ENCODE peak calls at places on chromosomes 11 and 22, in six cellular contexts. One of them, this sample, is unnamed.
A peak's percentile ranks its signal among the peaks of the same experiment; 100 is the strongest.

GRCh38 chr22:39114157-39114511 is 17.1 kb downstream of the APOBEC3H start:
- DNase-seq in body of pancreas: no peak
- DNase-seq in tibial artery: no peak
- DNase-seq in thyroid gland: no peak
- DNase-seq in A549: no peak
- DNase-seq in AG04450: no peak
- DNase-seq in this sample: no peak

GRCh38 chr11:77148963-77149715 is 21.1 kb downstream of the MYO7A start:
- DNase-seq in thyroid gland: no peak
- DNase-seq in tibial artery: no peak
- DNase-seq in AG04450: no peak
- DNase-seq in A549: no peak
- DNase-seq in body of pancreas: no peak
- DNase-seq in this sample: no peak

GRCh38 chr11:47577460-47578041 is 1.2 kb downstream of the KBTBD4 start:
- DNase-seq in tibial artery: no peak
- DNase-seq in AG04450: no peak
- DNase-seq in A549: no peak
- DNase-seq in thyroid gland: no peak
- DNase-seq in body of pancreas: no peak
- DNase-seq in this sample: no peak

GRCh38 chr22:27853404-27853803 is 51.8 kb upstream of the MN1 start:
- DNase-seq in body of pancreas: no peak
- DNase-seq in tibial artery: no peak
- DNase-seq in AG04450: no peak
- DNase-seq in A549: no peak
- DNase-seq in thyroid gland: no peak
- DNase-seq in this sample: no peak

GRCh38 chr11:19460718-19461405 is 220.1 kb upstream of the E2F8 start:
- DNase-seq in thyroid gland: peak; percentile 76
- DNase-seq in tibial artery: no peak
- DNase-seq in body of pancreas: no peak
- DNase-seq in AG04450: no peak
- DNase-seq in A549: no peak
- DNase-seq in this sample: no peak

GRCh38 chr22:42074153-42074750 is at the start of gene PHETA2:
- DNase-seq in body of pancreas: peak; percentile 58
- DNase-seq in AG04450: no peak
- DNase-seq in A549: no peak
- DNase-seq in tibial artery: no peak
- DNase-seq in thyroid gland: peak; percentile 45
- DNase-seq in this sample: peak; percentile 85

GRCh38 chr11:125070699-125071254 is 7.7 kb downstream of the SLC37A2 start:
- DNase-seq in body of pancreas: no peak
- DNase-seq in thyroid gland: peak; percentile 32
- DNase-seq in A549: no peak
- DNase-seq in tibial artery: peak; percentile 76
- DNase-seq in AG04450: no peak
- DNase-seq in this sample: peak; percentile 89

GRCh38 chr22:39343259-39344045 is 6.3 kb upstream of the SYNGR1 start:
- DNase-seq in body of pancreas: peak; percentile 76
- DNase-seq in AG04450: no peak
- DNase-seq in A549: peak; percentile 65
- DNase-seq in thyroid gland: peak; percentile 74
- DNase-seq in tibial artery: peak; percentile 41
- DNase-seq in this sample: peak; percentile 74

GRCh38 chr11:27703453-27703852 is 3.2 kb upstream of the BDNF start:
- DNase-seq in A549: no peak
- DNase-seq in tibial artery: no peak
- DNase-seq in thyroid gland: no peak
- DNase-seq in body of pancreas: no peak
- DNase-seq in AG04450: no peak
- DNase-seq in this sample: no peak

GRCh38 chr11:16925495-16926065 is 88.6 kb downstream of the PLEKHA7 start:
- DNase-seq in tibial artery: no peak
- DNase-seq in AG04450: no peak
- DNase-seq in A549: peak; percentile 50
- DNase-seq in body of pancreas: peak; percentile 54
- DNase-seq in thyroid gland: peak; percentile 84
- DNase-seq in this sample: peak; percentile 73

GRCh38 chr22:19646383-19646782 is 67.9 kb upstream of the SEPTIN5 start:
- DNase-seq in thyroid gland: no peak
- DNase-seq in body of pancreas: no peak
- DNase-seq in AG04450: no peak
- DNase-seq in A549: no peak
- DNase-seq in tibial artery: no peak
- DNase-seq in this sample: no peak

GRCh38 chr22:27323646-27324045 is 477.9 kb downstream of the MN1 start:
- DNase-seq in body of pancreas: no peak
- DNase-seq in A549: no peak
- DNase-seq in AG04450: no peak
- DNase-seq in thyroid gland: no peak
- DNase-seq in tibial artery: no peak
- DNase-seq in this sample: no peak

GRCh38 chr22:22058649-22059475 is 76.3 kb upstream of the TOP3B start:
- DNase-seq in AG04450: no peak
- DNase-seq in tibial artery: no peak
- DNase-seq in thyroid gland: no peak
- DNase-seq in body of pancreas: no peak
- DNase-seq in A549: no peak
- DNase-seq in this sample: no peak

GRCh38 chr22:22062306-22062793 is 79.8 kb upstream of the TOP3B start:
- DNase-seq in body of pancreas: no peak
- DNase-seq in tibial artery: no peak
- DNase-seq in thyroid gland: no peak
- DNase-seq in A549: no peak
- DNase-seq in AG04450: no peak
- DNase-seq in this sample: no peak

GRCh38 chr22:22061085-22062077 is 78.8 kb upstream of the TOP3B start:
- DNase-seq in thyroid gland: no peak
- DNase-seq in body of pancreas: no peak
- DNase-seq in A549: peak; percentile 6
- DNase-seq in AG04450: no peak
- DNase-seq in tibial artery: peak; percentile 71
- DNase-seq in this sample: no peak

GRCh38 chr22:22059476-22060002 is 77.0 kb upstream of the TOP3B start:
- DNase-seq in A549: no peak
- DNase-seq in thyroid gland: no peak
- DNase-seq in AG04450: no peak
- DNase-seq in tibial artery: no peak
- DNase-seq in body of pancreas: no peak
- DNase-seq in this sample: no peak

GRCh38 chr22:22060200-22061084 is 77.9 kb upstream of the TOP3B start:
- DNase-seq in A549: peak; percentile 40
- DNase-seq in tibial artery: peak; percentile 43
- DNase-seq in AG04450: no peak
- DNase-seq in thyroid gland: peak; percentile 18
- DNase-seq in body of pancreas: peak; percentile 41
- DNase-seq in this sample: peak; percentile 83
- H3K9me3 ChIP-seq in A549: no peaks in the 10 kb centered on the region
- H3K9me3 ChIP-seq in tibial artery: no peaks in the 10 kb centered on the region
- H3K9me3 ChIP-seq in AG04450: no peaks in the 10 kb centered on the region
- H3K9me3 ChIP-seq in thyroid gland: no peaks in the 10 kb centered on the region
- H3K9me3 ChIP-seq in body of pancreas: no peaks in the 10 kb centered on the region
- H3K9me3 ChIP-seq in this sample: no peaks in the 10 kb centered on the region

DNA sequence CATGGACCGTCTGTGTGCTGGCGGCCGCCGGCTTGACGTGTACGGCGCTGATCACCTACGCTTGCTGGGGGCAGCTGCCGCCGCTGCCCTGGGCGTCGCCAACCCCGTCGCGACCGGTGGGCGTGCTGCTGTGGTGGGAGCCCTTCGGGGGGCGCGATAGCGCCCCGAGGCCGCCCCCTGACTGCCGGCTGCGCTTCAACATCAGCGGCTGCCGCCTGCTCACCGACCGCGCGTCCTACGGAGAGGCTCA is 786 bp downstream of the FUT4 start:
- DNase-seq in A549: no peak
- DNase-seq in thyroid gland: no peak
- DNase-seq in tibial artery: no peak
- DNase-seq in body of pancreas: no peak
- DNase-seq in AG04450: no peak
- DNase-seq in this sample: no peak
- H3K27ac ChIP-seq in A549: peak overlapping the region; percentile 85
- H3K27ac ChIP-seq in thyroid gland: no peak overlapping the region
- H3K27ac ChIP-seq in tibial artery: peak overlapping the region; percentile 98
- H3K27ac ChIP-seq in body of pancreas: peak overlapping the region; percentile 91
- H3K27ac ChIP-seq in AG04450: no peak overlapping the region
- H3K27ac ChIP-seq in this sample: peak overlapping the region; percentile 99

DNA sequence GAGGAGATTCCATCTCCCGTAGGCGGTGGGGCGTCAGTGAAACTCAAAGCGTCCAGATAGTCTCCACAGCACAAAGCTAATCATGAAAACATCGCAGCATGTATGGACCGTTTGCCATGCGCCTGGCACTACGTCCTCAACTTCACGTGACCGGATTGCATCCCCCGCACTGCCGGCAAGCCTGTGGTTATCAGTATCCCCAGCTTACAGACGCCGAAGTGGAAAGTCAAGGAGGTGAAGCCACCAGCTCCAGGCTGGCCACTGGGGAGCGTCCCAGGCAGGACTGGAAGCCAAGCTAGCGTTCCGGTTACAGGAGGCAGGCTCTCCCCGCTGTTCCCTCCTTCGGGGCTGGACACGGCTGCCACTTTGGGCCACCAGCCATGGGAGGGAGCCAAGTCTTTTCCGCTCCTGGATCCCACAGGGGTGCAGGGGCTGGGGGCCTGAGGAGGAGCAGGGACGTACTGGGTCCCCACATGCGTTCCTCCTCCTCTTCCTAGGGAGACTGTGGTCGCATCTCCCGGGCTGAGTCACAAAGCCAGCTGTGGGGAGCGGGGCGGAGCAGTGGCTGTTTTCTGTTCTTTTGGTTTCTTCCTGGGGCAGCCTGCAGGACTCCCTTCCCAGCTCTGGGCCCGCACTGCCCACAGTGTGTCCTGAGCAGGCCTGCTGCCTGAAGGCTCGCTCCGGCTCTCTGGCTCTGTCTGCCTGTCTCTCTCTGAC is 4.3 kb upstream of the OSBPL5 start:
- DNase-seq in body of pancreas: peak; percentile 38
- DNase-seq in thyroid gland: peak; percentile 40
- DNase-seq in tibial artery: peak; percentile 73
- DNase-seq in A549: no peak
- DNase-seq in AG04450: no peak
- DNase-seq in this sample: peak; percentile 73
- TF ChIP-seq CTCF in body of pancreas: no peak
- TF ChIP-seq CTCF in thyroid gland: no peak
- TF ChIP-seq CTCF in tibial artery: peak; percentile 16
- TF ChIP-seq CTCF in A549: no peak
- TF ChIP-seq CTCF in AG04450: no peak
- TF ChIP-seq CTCF in this sample: no peak

GRCh38 chr11:37503411-37504065 is 905.5 kb upstream of the RAG2 start:
- DNase-seq in thyroid gland: no peak
- DNase-seq in body of pancreas: no peak
- DNase-seq in AG04450: no peak
- DNase-seq in tibial artery: no peak
- DNase-seq in A549: no peak
- DNase-seq in this sample: no peak

GRCh38 chr11:37504066-37504611 is 906.1 kb upstream of the RAG2 start:
- DNase-seq in AG04450: peak; percentile 55
- DNase-seq in thyroid gland: no peak
- DNase-seq in body of pancreas: no peak
- DNase-seq in tibial artery: no peak
- DNase-seq in A549: no peak
- DNase-seq in this sample: no peak

GRCh38 chr11:37506516-37506915 is 908.5 kb upstream of the RAG2 start:
- DNase-seq in A549: no peak
- DNase-seq in thyroid gland: no peak
- DNase-seq in body of pancreas: no peak
- DNase-seq in tibial artery: no peak
- DNase-seq in AG04450: no peak
- DNase-seq in this sample: no peak

GRCh38 chr11:37504925-37505324 is 906.9 kb upstream of the RAG2 start:
- DNase-seq in tibial artery: no peak
- DNase-seq in thyroid gland: no peak
- DNase-seq in body of pancreas: no peak
- DNase-seq in AG04450: peak; percentile 74
- DNase-seq in A549: no peak
- DNase-seq in this sample: no peak

GRCh38 chr11:37505406-37505805 is 907.4 kb upstream of the RAG2 start:
- DNase-seq in thyroid gland: no peak
- DNase-seq in AG04450: no peak
- DNase-seq in body of pancreas: no peak
- DNase-seq in tibial artery: no peak
- DNase-seq in A549: no peak
- DNase-seq in this sample: no peak
- H3K9me3 ChIP-seq in thyroid gland: no peaks in the 10 kb centered on the region
- H3K9me3 ChIP-seq in AG04450: no peaks in the 10 kb centered on the region
- H3K9me3 ChIP-seq in body of pancreas: no peaks in the 10 kb centered on the region
- H3K9me3 ChIP-seq in tibial artery: no peaks in the 10 kb centered on the region
- H3K9me3 ChIP-seq in A549: no peaks in the 10 kb centered on the region
- H3K9me3 ChIP-seq in this sample: no peaks in the 10 kb centered on the region

This sample was measured in upper lobe of right lung.